ENCODE peak calls at places on chromosomes 5 and 9, in nine cellular contexts. G is ovary; M is stomach; J is left ventricle myocardium inferior; H is naive thymus-derived CD4-positive, alpha-beta T cell; C is Panc1; F is PC-3; P is endodermal cell; E is Caco-2. Z is an unnamed sample. For H3K27me3 and H3K36me3, the result is how much of the 10 kb centered on the place peaks cover.

GRCh38 chr5:90473321-90474234 is 993 bp downstream of the MBLAC2 start:
- DNase-seq in C (no peak), E (peak), H (no peak), M (no peak), J (no peak), G (no peak), F (peak), P (peak), Z (peak)

GRCh38 chr5:33513786-33514185 is 73.0 kb downstream of the TARS1 start:
- DNase-seq in C (no peak), G (no peak), E (no peak), M (no peak), P (no peak), H (no peak), F (no peak), J (no peak), Z (no peak)

GRCh38 chr9:107929439-107929838 is 439.9 kb upstream of the KLF4 start:
- DNase-seq in F (no peak), G (peak), C (no peak), P (no peak), E (no peak), H (no peak), J (peak), M (peak), Z (no peak)

GRCh38 chr5:84287964-84288363 is 96.7 kb downstream of the EDIL3 start:
- DNase-seq in C (no peak), J (no peak), G (no peak), M (no peak), E (no peak), H (no peak), P (no peak), F (peak), Z (no peak)

GRCh38 chr5:95668728-95669127 is 14.1 kb downstream of the SPATA9 start:
- DNase-seq in J (no peak), F (no peak), M (no peak), C (no peak), P (no peak), H (no peak), E (no peak), G (no peak), Z (no peak)

GRCh38 chr9:137301086-137301947 is 754 bp downstream of the NRARP start:
- DNase-seq in F (peak), E (peak), G (peak), H (peak), C (no peak), M (peak), J (peak), P (peak), Z (peak)

GRCh38 chr5:80140496-80140895 is 105.3 kb downstream of the THBS4 start:
- DNase-seq in H (no peak), E (no peak), J (no peak), M (no peak), C (no peak), F (no peak), G (no peak), P (no peak), Z (no peak)

GRCh38 chr9:133715866-133716563 is 22.1 kb downstream of the SARDH start:
- DNase-seq in C (no peak), P (peak), M (no peak), J (no peak), E (peak), F (no peak), G (peak), H (no peak), Z (no peak)

GRCh38 chr5:13865317-13865716 is 79.2 kb downstream of the DNAH5 start:
- DNase-seq in H (no peak), G (no peak), C (no peak), F (no peak), P (no peak), J (no peak), E (no peak), M (no peak), Z (no peak)

GRCh38 chr5:77885501-77885900 is 109.4 kb upstream of the TBCA start:
- DNase-seq in C (no peak), J (no peak), H (no peak), P (no peak), G (no peak), E (no peak), M (no peak), F (no peak), Z (no peak)

GRCh38 chr5:116360008-116360853 is 214.4 kb downstream of the SEMA6A start:
- DNase-seq in P (no peak), G (peak), C (no peak), E (no peak), M (no peak), H (no peak), J (peak), F (no peak), Z (no peak)

GRCh38 chr5:169716287-169716686 is 79.2 kb downstream of the DOCK2 start:
- DNase-seq in H (no peak), J (no peak), G (no peak), C (no peak), E (no peak), F (peak), M (no peak), P (no peak), Z (no peak)

GRCh38 chr9:137793196-137793841 is 84.3 kb upstream of the CACNA1B start:
- DNase-seq in G (no peak), J (no peak), E (no peak), H (no peak), P (no peak), F (no peak), C (no peak), M (no peak), Z (no peak)

GRCh38 chr9:16410601-16411285 is 459.7 kb downstream of the BNC2 start:
- DNase-seq in C (no peak), M (no peak), P (no peak), J (no peak), G (no peak), H (no peak), E (no peak), F (no peak), Z (no peak)

GRCh38 chr9:129806126-129806525 is 3.1 kb downstream of the TOR1B start:
- DNase-seq in J (no peak), F (no peak), H (no peak), G (no peak), E (no peak), P (no peak), C (no peak), M (no peak), Z (no peak)

GRCh38 chr9:92947268-92948031 is at the start of gene FGD3:
- DNase-seq in H (no peak), E (peak), F (peak), M (peak), C (no peak), P (peak), G (no peak), J (no peak), Z (peak)

GRCh38 chr5:153067869-153068268 is 422.6 kb upstream of the GRIA1 start:
- DNase-seq in G (no peak), M (no peak), P (no peak), J (no peak), E (no peak), C (no peak), F (no peak), H (no peak), Z (no peak)

GRCh38 chr9:16625831-16626230 is 244.6 kb downstream of the BNC2 start:
- DNase-seq in M (no peak), J (no peak), H (no peak), C (no peak), G (no peak), F (no peak), P (no peak), E (no peak), Z (no peak)

GRCh38 chr5:31355337-31355736 is 161.9 kb downstream of the CDH6 start:
- DNase-seq in C (no peak), G (no peak), F (no peak), J (no peak), E (no peak), M (no peak), H (no peak), P (no peak), Z (no peak)

GRCh38 chr9:119369670-119370366 is 583 bp upstream of the BRINP1 start:
- DNase-seq in J (no peak), H (no peak), E (no peak), P (peak), C (no peak), M (no peak), F (no peak), G (no peak), Z (no peak)

GRCh38 chr9:136808075-136808780 is 480 bp downstream of the RABL6 start:
- DNase-seq in G (no peak), P (no peak), M (peak), E (no peak), J (peak), C (no peak), H (peak), F (no peak), Z (no peak)

GRCh38 chr9:96136992-96137665 is 164.8 kb downstream of the HSD17B3 start:
- DNase-seq in J (no peak), C (no peak), G (peak), E (no peak), M (peak), H (no peak), P (peak), F (no peak), Z (peak)

GRCh38 chr5:113807384-113808053 is 294.0 kb downstream of the YTHDC2 start:
- DNase-seq in E (no peak), H (no peak), J (no peak), M (no peak), G (peak), P (no peak), C (no peak), F (no peak), Z (no peak)

GRCh38 chr9:14482856-14483255 is 168.9 kb upstream of the NFIB start:
- DNase-seq in J (no peak), M (no peak), F (no peak), C (no peak), P (no peak), E (no peak), G (no peak), H (no peak), Z (no peak)

GRCh38 chr5:178831049-178831448 is 28.7 kb upstream of the ZNF354B start:
- DNase-seq in F (no peak), J (no peak), P (peak), H (no peak), G (no peak), M (no peak), E (no peak), C (no peak), Z (no peak)

GRCh38 chr9:93219692-93220091 is 35.8 kb downstream of the WNK2 start:
- DNase-seq in F (no peak), C (no peak), E (no peak), G (no peak), P (no peak), H (no peak), M (no peak), J (no peak), Z (no peak)

GRCh38 chr5:32984851-32985250 is 273.7 kb downstream of the NPR3 start:
- DNase-seq in G (no peak), H (no peak), C (no peak), E (no peak), P (no peak), M (no peak), J (no peak), F (peak), Z (no peak)

GRCh38 chr5:68347549-68347948 is 132.0 kb downstream of the PIK3R1 start:
- DNase-seq in H (no peak), J (no peak), C (no peak), E (no peak), P (no peak), M (no peak), G (no peak), F (no peak), Z (no peak)

GRCh38 chr5:82222597-82223574 is 55.3 kb downstream of the RPS23 start:
- DNase-seq in H (no peak), F (no peak), P (no peak), C (no peak), E (no peak), G (no peak), M (no peak), J (no peak), Z (no peak)

DNA sequence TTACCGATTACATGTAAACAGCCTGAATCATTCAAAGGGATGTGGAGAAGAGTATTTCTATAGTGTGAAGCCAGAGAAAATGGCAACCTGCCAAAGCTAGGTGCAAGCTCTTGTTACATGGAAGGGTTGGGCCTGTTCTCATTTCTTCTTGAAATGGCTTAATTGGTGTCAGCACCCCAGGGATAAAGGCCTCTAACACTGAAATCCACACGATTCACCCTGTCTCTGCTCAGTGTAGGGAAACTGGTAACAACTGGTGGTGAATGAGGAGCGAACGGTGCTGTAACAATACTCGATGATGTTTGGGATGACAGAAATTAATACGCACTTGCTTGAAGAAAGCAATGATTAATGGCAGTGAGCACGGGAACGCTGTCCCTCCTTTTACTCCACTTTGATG is 16.2 kb downstream of the PBX3 start:
- DNase-seq in E (no peak), H (no peak), M (no peak), J (no peak), P (no peak), G (no peak), C (no peak), F (peak), Z (peak)
- H3K4me3 ChIP-seq in E (no peak), H (no peak), M (no peak), J (peak), P (no peak), G (no peak), C (no peak), F (no peak), Z (no peak)

GRCh38 chr9:113793558-113793957 is 82.6 kb upstream of the ZNF618 start:
- DNase-seq in M (no peak), G (no peak), J (no peak), P (no peak), F (no peak), E (no peak), C (no peak), H (no peak), Z (no peak)
- H3K27me3 ChIP-seq in M (under half), G (under half), J (half or more), P (under half), F (under half), E (under half), C (under half), H (under half), Z (under half)

DNA sequence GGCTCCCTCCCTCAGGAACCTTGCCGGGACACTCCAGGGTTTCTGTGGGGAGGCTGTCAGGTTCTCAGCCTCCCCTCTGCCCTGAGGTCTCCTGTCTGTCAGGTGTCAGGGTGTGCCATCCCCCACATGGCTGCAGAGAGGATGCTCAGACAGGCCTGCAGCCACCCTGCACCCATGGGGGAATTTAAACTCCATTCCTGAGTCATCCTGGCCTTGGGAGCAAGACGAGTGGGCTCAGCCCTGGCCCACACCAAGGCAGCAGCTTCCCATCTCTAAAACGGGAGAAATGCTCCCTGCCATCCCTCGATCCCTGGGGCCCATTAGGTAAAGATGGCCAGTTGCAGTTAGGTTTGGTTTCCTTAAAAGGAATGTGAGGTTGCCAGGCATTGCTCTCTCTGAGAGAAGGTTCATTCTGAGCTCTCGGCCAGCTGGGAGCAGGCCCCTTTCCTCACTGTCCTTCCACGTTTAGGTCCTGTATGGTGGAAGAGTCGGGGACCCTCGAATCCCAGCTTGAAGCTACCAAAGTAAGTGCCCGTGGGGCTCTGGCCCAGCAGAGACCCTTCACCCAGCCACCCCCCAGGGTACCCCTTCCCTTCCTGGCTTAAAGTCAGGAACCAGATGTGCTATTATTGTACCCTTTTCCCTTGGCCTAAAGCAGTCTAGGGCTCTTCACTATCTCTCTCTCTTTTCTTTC is 26.6 kb downstream of the DYNC2I2 start:
- DNase-seq in G (no peak), M (no peak), J (no peak), E (no peak), C (no peak), P (no peak), H (no peak), F (no peak), Z (no peak)
- H3K36me3 ChIP-seq in G (under half), M (half or more), J (half or more), E (under half), C (under half), P (half or more), H (half or more), F (under half), Z (half or more)

GRCh38 chr9:109781541-109782197 is 1.7 kb downstream of the PALM2AKAP2 start:
- DNase-seq in J (no peak), M (no peak), G (no peak), P (no peak), C (no peak), E (no peak), H (no peak), F (no peak), Z (no peak)

GRCh38 chr9:109780453-109781033 is 545 bp downstream of the PALM2AKAP2 start:
- DNase-seq in E (no peak), M (no peak), J (no peak), H (no peak), C (no peak), G (no peak), P (peak), F (peak), Z (no peak)

GRCh38 chr9:109776391-109776790 is 3.6 kb upstream of the PALM2AKAP2 start:
- DNase-seq in J (no peak), E (no peak), M (no peak), F (no peak), H (no peak), G (no peak), P (no peak), C (no peak), Z (no peak)

GRCh38 chr9:109779711-109780452 is at the start of gene PALM2AKAP2:
- DNase-seq in G (peak), E (no peak), J (peak), F (peak), H (no peak), C (no peak), P (peak), M (no peak), Z (no peak)

GRCh38 chr9:109781086-109781485 is 1.1 kb downstream of the PALM2AKAP2 start:
- DNase-seq in F (no peak), G (no peak), C (no peak), H (no peak), M (no peak), E (no peak), J (no peak), P (no peak), Z (no peak)
- H3K4me3 ChIP-seq in F (peak), G (peak), C (peak), H (no peak), M (peak), E (no peak), J (peak), P (peak), Z (no peak)

GRCh38 chr5:111068208-111068607 is 3.3 kb upstream of the TSLP start:
- DNase-seq in G (no peak), C (no peak), M (no peak), J (no peak), F (no peak), P (no peak), E (no peak), H (no peak), Z (no peak)
- H3K27me3 ChIP-seq in G (under half), C (under half), M (under half), J (half or more), F (under half), P (half or more), E (under half), H (under half), Z (under half)

Z was measured in HAP-1.